ENCODE peak calls at places on chromosomes 2 and 18, in six cellular contexts. U, S, I, K, F and D are unnamed samples. For H3K4me1, the result is how much of the 10 kb centered on the place peaks cover.

GRCh38 chr2:42653908-42654445 is 85.5 kb downstream of the MTA3 start:
- DNase-seq in U (no peak), S (no peak), I (no peak), K (no peak), F (no peak), D (no peak)

GRCh38 chr2:159125858-159126257 is 157.4 kb downstream of the TANC1 start:
- DNase-seq in U (no peak), S (no peak), I (no peak), K (no peak), F (no peak), D (no peak)

GRCh38 chr2:212873256-212873655 is 278.2 kb downstream of the IKZF2 start:
- DNase-seq in U (no peak), S (no peak), I (no peak), K (no peak), F (no peak), D (no peak)

GRCh38 chr2:70024284-70024683 is 62.9 kb upstream of the ASPRV1 start:
- DNase-seq in U (no peak), S (no peak), I (no peak), K (no peak), F (no peak), D (no peak)

GRCh38 chr2:7953184-7953583 is 728.7 kb upstream of the ID2 start:
- DNase-seq in U (no peak), S (no peak), I (no peak), K (no peak), F (no peak), D (no peak)

GRCh38 chr2:20989404-20989803 is 54.5 kb downstream of the APOB start:
- DNase-seq in U (no peak), S (no peak), I (no peak), K (no peak), F (no peak), D (no peak)

GRCh38 chr2:48173141-48173540 is 266.8 kb upstream of the FBXO11 start:
- DNase-seq in U (no peak), S (no peak), I (no peak), K (no peak), F (no peak), D (no peak)

GRCh38 chr18:49892148-49892924 is 79.0 kb upstream of the ACAA2 start:
- DNase-seq in U (no peak), S (no peak), I (no peak), K (no peak), F (peak), D (no peak)

GRCh38 chr2:72931280-72931910 is 14.1 kb downstream of the EMX1 start:
- DNase-seq in U (peak), S (no peak), I (no peak), K (no peak), F (peak), D (no peak)

GRCh38 chr2:197311521-197312033 is 997 bp upstream of the ANKRD44 start:
- DNase-seq in U (no peak), S (no peak), I (no peak), K (no peak), F (peak), D (no peak)

GRCh38 chr2:133365117-133365516 is 203.1 kb downstream of the NCKAP5 start:
- DNase-seq in U (no peak), S (no peak), I (no peak), K (no peak), F (peak), D (no peak)

GRCh38 chr2:189291460-189291859 is 111.9 kb upstream of the COL5A2 start:
- DNase-seq in U (no peak), S (no peak), I (no peak), K (no peak), F (peak), D (no peak)

GRCh38 chr2:66270247-66270646 is 164.7 kb upstream of the MEIS1 start:
- DNase-seq in U (no peak), S (no peak), I (no peak), K (no peak), F (no peak), D (no peak)

GRCh38 chr2:65134158-65134557 is 4.3 kb upstream of the RAB1A start:
- DNase-seq in U (no peak), S (no peak), I (no peak), K (no peak), F (no peak), D (no peak)

GRCh38 chr2:184316911-184317310 is 281.4 kb upstream of the ZNF804A start:
- DNase-seq in U (no peak), S (no peak), I (no peak), K (no peak), F (no peak), D (no peak)

GRCh38 chr2:213119061-213119809 is 32.2 kb downstream of the IKZF2 start:
- DNase-seq in U (no peak), S (no peak), I (peak), K (no peak), F (peak), D (no peak)

GRCh38 chr2:102020596-102021170 is 28.9 kb downstream of the IL1R2 start:
- DNase-seq in U (peak), S (peak), I (peak), K (peak), F (peak), D (peak)
- H3K27ac ChIP-seq in U (no peak), S (no peak), I (no peak), K (peak), F (peak), D (no peak)

GRCh38 chr18:46411862-46412690 is 244.9 kb downstream of the LOXHD1 start:
- DNase-seq in U (peak), S (no peak), I (no peak), K (no peak), F (peak), D (peak)
- H3K4me1 ChIP-seq in U (half or more), S (under half), I (under half), K (under half), F (under half), D (half or more)

GRCh38 chr18:57807336-57808117 is 4.4 kb upstream of the ATP8B1 start:
- DNase-seq in U (no peak), S (peak), I (no peak), K (no peak), F (peak), D (no peak)
- H3K27ac ChIP-seq in U (peak), S (peak), I (no peak), K (peak), F (peak), D (peak)

GRCh38 chr2:128314348-128315121 is 4.1 kb downstream of the HS6ST1 start:
- DNase-seq in U (peak), S (peak), I (no peak), K (no peak), F (no peak), D (no peak)

GRCh38 chr2:128317186-128317897 is 1.3 kb downstream of the HS6ST1 start:
- DNase-seq in U (peak), S (peak), I (peak), K (no peak), F (no peak), D (no peak)

GRCh38 chr2:128316777-128317185 is 1.9 kb downstream of the HS6ST1 start:
- DNase-seq in U (no peak), S (peak), I (peak), K (no peak), F (no peak), D (no peak)

GRCh38 chr2:128315122-128315828 is 3.4 kb downstream of the HS6ST1 start:
- DNase-seq in U (peak), S (peak), I (peak), K (no peak), F (no peak), D (peak)

GRCh38 chr2:128315829-128316776 is 2.6 kb downstream of the HS6ST1 start:
- DNase-seq in U (peak), S (peak), I (peak), K (no peak), F (peak), D (peak)
- H3K4me1 ChIP-seq in U (under half), S (half or more), I (under half), K (under half), F (under half), D (half or more)

GRCh38 chr2:9002313-9002636 is 1.2 kb downstream of the MBOAT2 start:
- DNase-seq in U (no peak), S (no peak), I (no peak), K (no peak), F (no peak), D (no peak)
- H3K27ac ChIP-seq in U (no peak), S (peak), I (no peak), K (no peak), F (no peak), D (no peak)

GRCh38 chr2:162465430-162465829 is 121.5 kb downstream of the GCA start:
- DNase-seq in U (no peak), S (no peak), I (no peak), K (no peak), F (no peak), D (no peak)

GRCh38 chr2:162457021-162457420 is 113.1 kb downstream of the GCA start:
- DNase-seq in U (no peak), S (no peak), I (no peak), K (no peak), F (peak), D (no peak)

GRCh38 chr2:162457487-162457886 is 113.6 kb downstream of the GCA start:
- DNase-seq in U (no peak), S (no peak), I (no peak), K (no peak), F (peak), D (no peak)

GRCh38 chr2:162462911-162463310 is 119.0 kb downstream of the GCA start:
- DNase-seq in U (no peak), S (no peak), I (no peak), K (no peak), F (peak), D (no peak)
- H3K4me1 ChIP-seq in U (under half), S (under half), I (under half), K (under half), F (under half), D (under half)